ENCODE peak calls at places on chromosomes 6 and 20, in four cellular contexts. One of them, this sample, is unnamed.

GRCh38 chr6:34679552-34680255 is 16.9 kb downstream of the ILRUN start:
- DNase-seq in WTC11: no peak
- DNase-seq in mucosa of descending colon: no peak
- DNase-seq in dorsolateral prefrontal cortex: no peak
- DNase-seq in this sample: no peak

GRCh38 chr6:37141291-37142046 is 28.5 kb upstream of the PIM1 start:
- DNase-seq in WTC11: peak
- DNase-seq in mucosa of descending colon: no peak
- DNase-seq in dorsolateral prefrontal cortex: no peak
- DNase-seq in this sample: no peak

GRCh38 chr6:149210376-149210775 is 107.1 kb upstream of the TAB2 start:
- DNase-seq in WTC11: no peak
- DNase-seq in dorsolateral prefrontal cortex: no peak
- DNase-seq in mucosa of descending colon: no peak
- DNase-seq in this sample: no peak

GRCh38 chr6:32267035-32267434 is 43.2 kb upstream of the NOTCH4 start:
- DNase-seq in dorsolateral prefrontal cortex: no peak
- DNase-seq in mucosa of descending colon: no peak
- DNase-seq in WTC11: no peak
- DNase-seq in this sample: no peak

GRCh38 chr20:62043131-62043914 is 22.4 kb downstream of the TAF4 start:
- DNase-seq in WTC11: no peak
- DNase-seq in mucosa of descending colon: no peak
- DNase-seq in dorsolateral prefrontal cortex: peak
- DNase-seq in this sample: no peak

GRCh38 chr6:169726049-169726400 is 1.7 kb upstream of the PHF10 start:
- DNase-seq in WTC11: no peak
- DNase-seq in mucosa of descending colon: no peak
- DNase-seq in dorsolateral prefrontal cortex: no peak
- DNase-seq in this sample: no peak

GRCh38 chr6:140475086-140475485 is 1100.6 kb upstream of the CITED2 start:
- DNase-seq in WTC11: no peak
- DNase-seq in dorsolateral prefrontal cortex: no peak
- DNase-seq in mucosa of descending colon: no peak
- DNase-seq in this sample: no peak

GRCh38 chr6:98764378-98764911 is 69.9 kb upstream of the POU3F2 start:
- DNase-seq in dorsolateral prefrontal cortex: no peak
- DNase-seq in mucosa of descending colon: no peak
- DNase-seq in WTC11: no peak
- DNase-seq in this sample: no peak

GRCh38 chr6:41239467-41240159 is 11.5 kb downstream of the TREML4 start:
- DNase-seq in WTC11: peak
- DNase-seq in mucosa of descending colon: no peak
- DNase-seq in dorsolateral prefrontal cortex: no peak
- DNase-seq in this sample: no peak

GRCh38 chr20:34129518-34130162 is 17.6 kb upstream of the EIF2S2 start:
- DNase-seq in WTC11: peak
- DNase-seq in dorsolateral prefrontal cortex: peak
- DNase-seq in mucosa of descending colon: peak
- DNase-seq in this sample: peak

DNA sequence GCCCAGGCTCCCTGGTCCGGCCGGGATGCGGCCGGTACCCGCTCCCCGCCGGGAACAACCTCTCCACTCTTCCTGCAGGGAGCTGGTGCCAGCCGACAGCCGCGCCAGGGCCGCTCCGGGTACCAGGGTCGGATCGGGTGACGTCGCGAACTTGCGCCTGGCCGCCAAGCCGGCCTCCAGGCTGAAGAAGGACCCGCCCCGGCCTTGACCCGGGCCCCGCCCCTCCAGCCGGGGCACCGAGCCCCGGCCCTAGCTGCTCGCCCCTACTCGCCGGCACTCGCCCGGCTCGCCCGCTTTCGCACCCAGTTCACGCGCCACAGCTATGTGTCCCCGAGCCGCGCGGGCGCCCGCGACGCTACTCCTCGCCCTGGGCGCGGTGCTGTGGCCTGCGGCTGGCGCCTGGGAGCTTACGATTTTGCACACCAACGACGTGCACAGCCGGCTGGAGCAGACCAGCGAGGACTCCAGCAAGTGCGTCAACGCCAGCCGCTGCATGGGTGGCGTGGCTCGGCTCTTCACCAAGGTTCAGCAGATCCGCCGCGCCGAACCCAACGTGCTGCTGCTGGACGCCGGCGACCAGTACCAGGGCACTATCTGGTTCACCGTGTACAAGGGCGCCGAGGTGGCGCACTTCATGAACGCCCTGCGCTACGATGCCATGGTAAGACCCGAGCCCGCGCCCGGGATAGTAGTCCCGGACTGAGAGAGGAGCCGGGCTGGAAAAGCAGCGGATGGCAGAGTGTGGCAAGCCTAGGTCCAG is at the start of gene NT5E:
- DNase-seq in dorsolateral prefrontal cortex: peak
- DNase-seq in mucosa of descending colon: peak
- DNase-seq in WTC11: peak
- DNase-seq in this sample: peak
- TF ChIP-seq CTCF in dorsolateral prefrontal cortex: no peak
- TF ChIP-seq CTCF in mucosa of descending colon: no peak
- TF ChIP-seq CTCF in WTC11: no peak
- TF ChIP-seq CTCF in this sample: no peak

GRCh38 chr20:54221383-54221782 is 13.5 kb downstream of the PFDN4 start:
- DNase-seq in dorsolateral prefrontal cortex: no peak
- DNase-seq in mucosa of descending colon: no peak
- DNase-seq in WTC11: no peak
- DNase-seq in this sample: no peak

GRCh38 chr20:54219751-54220426 is 12.0 kb downstream of the PFDN4 start:
- DNase-seq in WTC11: no peak
- DNase-seq in dorsolateral prefrontal cortex: no peak
- DNase-seq in mucosa of descending colon: no peak
- DNase-seq in this sample: no peak

GRCh38 chr20:54220722-54221121 is 12.8 kb downstream of the PFDN4 start:
- DNase-seq in WTC11: no peak
- DNase-seq in dorsolateral prefrontal cortex: no peak
- DNase-seq in mucosa of descending colon: no peak
- DNase-seq in this sample: no peak

GRCh38 chr20:54217762-54218161 is 9.9 kb downstream of the PFDN4 start:
- DNase-seq in WTC11: no peak
- DNase-seq in mucosa of descending colon: no peak
- DNase-seq in dorsolateral prefrontal cortex: no peak
- DNase-seq in this sample: no peak

GRCh38 chr20:54218470-54218869 is 10.6 kb downstream of the PFDN4 start:
- DNase-seq in dorsolateral prefrontal cortex: no peak
- DNase-seq in mucosa of descending colon: no peak
- DNase-seq in WTC11: no peak
- DNase-seq in this sample: no peak
- TF ChIP-seq CTCF in dorsolateral prefrontal cortex: no peak
- TF ChIP-seq CTCF in mucosa of descending colon: no peak
- TF ChIP-seq CTCF in WTC11: no peak
- TF ChIP-seq CTCF in this sample: no peak

GRCh38 chr6:16184129-16184528 is 54.3 kb upstream of the GMPR start:
- DNase-seq in WTC11: peak
- DNase-seq in mucosa of descending colon: no peak
- DNase-seq in dorsolateral prefrontal cortex: no peak
- DNase-seq in this sample: no peak
- TF ChIP-seq CTCF in WTC11: no peak
- TF ChIP-seq CTCF in mucosa of descending colon: no peak
- TF ChIP-seq CTCF in dorsolateral prefrontal cortex: peak
- TF ChIP-seq CTCF in this sample: no peak

GRCh38 chr6:122789078-122789861 is at the start of gene SMPDL3A:
- DNase-seq in WTC11: peak
- DNase-seq in dorsolateral prefrontal cortex: peak
- DNase-seq in mucosa of descending colon: peak
- DNase-seq in this sample: peak
- TF ChIP-seq CTCF in WTC11: no peak
- TF ChIP-seq CTCF in dorsolateral prefrontal cortex: peak
- TF ChIP-seq CTCF in mucosa of descending colon: peak
- TF ChIP-seq CTCF in this sample: peak

DNA sequence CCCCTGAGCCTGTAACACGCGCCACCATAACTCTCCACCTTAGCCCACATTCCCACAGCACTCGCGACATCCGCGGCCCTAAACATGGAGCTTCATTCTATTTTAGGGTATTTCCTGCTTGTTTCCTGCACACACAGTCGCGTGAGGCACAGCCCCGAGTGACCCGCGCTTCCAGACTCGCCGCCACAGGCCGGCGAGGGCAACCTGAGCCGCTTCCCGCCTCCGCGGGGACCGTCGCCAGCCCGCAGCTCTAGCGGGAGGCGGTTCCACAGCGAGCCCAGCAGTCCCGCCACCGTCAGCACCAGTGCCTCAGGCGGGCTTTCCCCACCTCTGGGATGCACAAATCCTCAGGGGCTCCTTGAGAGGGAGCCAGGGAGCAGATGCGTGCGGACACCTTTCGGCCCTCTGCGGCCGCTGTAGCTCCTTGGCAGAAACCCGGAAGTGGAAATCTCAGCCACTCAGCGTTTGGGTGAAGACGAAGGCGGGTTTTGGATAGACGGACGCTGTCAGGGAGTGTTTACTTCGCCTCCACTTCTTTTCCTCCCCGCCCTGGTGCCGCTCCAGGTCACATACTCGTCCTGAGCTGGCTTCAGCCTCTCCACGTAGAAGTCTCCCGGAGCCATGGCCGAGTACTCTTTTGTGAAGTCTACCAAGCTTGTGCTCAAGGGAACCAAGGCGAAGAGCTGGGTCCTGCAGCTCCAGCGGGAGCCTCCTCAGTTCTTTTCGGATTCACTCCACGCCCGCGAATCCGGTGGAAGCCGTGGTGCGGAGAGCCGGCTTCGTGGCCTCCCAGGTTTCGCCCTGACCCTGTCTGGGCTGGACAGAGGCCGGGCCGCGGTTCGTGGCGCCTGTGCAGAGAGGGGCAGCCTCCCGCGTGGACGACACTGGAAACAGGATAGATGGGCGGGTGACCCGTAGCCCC is 2177.4 kb upstream of the DEFB115 start:
- DNase-seq in WTC11: no peak
- DNase-seq in mucosa of descending colon: peak
- DNase-seq in dorsolateral prefrontal cortex: no peak
- DNase-seq in this sample: no peak
- TF ChIP-seq CTCF in WTC11: no peak
- TF ChIP-seq CTCF in mucosa of descending colon: no peak
- TF ChIP-seq CTCF in dorsolateral prefrontal cortex: no peak
- TF ChIP-seq CTCF in this sample: no peak

DNA sequence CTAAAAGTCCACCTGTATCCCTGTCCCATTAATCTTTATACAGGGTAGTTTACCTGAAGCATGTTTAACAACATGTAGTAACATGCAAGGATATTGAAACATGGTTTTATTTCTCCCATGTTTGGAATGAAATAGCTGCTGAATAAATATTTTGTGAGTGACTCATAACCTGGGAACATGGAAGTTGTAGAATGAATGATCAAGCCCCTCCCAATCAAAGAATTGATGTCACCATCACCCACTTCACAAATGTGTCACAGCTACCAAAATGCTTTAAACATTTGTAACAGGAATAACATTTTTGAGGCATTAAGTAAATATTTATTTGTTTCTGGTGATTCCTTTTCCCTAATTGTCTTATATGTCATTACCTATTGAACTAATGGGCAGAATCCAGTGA is 58.9 kb upstream of the TNFAIP3 start:
- DNase-seq in WTC11: no peak
- DNase-seq in dorsolateral prefrontal cortex: no peak
- DNase-seq in mucosa of descending colon: no peak
- DNase-seq in this sample: no peak
- TF ChIP-seq CTCF in WTC11: no peak
- TF ChIP-seq CTCF in dorsolateral prefrontal cortex: no peak
- TF ChIP-seq CTCF in mucosa of descending colon: no peak
- TF ChIP-seq CTCF in this sample: no peak

DNA sequence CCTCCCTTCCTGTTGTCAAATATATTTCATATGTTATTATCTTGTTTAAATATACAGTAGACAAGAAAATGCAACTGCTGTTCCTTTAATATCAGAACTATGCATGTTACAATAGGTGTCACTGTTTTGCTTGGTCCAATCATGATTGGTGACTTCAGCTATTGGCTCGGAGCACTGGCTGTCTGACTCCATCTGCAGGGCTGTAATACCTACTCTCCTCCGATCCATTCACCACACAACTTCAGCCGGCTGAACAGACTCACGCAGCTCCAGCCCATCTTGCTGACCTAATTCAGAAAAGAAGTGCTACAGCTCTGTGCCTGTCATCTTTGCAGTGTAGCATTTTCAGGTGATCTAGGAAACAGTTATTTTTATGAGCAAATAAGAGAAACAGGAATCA is at the start of gene BTBD3:
- DNase-seq in WTC11: no peak
- DNase-seq in mucosa of descending colon: peak
- DNase-seq in dorsolateral prefrontal cortex: peak
- DNase-seq in this sample: no peak
- TF ChIP-seq CTCF in WTC11: no peak
- TF ChIP-seq CTCF in mucosa of descending colon: no peak
- TF ChIP-seq CTCF in dorsolateral prefrontal cortex: no peak
- TF ChIP-seq CTCF in this sample: no peak

GRCh38 chr20:39547546-39548410 is 585.6 kb downstream of the DHX35 start:
- DNase-seq in mucosa of descending colon: no peak
- DNase-seq in WTC11: no peak
- DNase-seq in dorsolateral prefrontal cortex: no peak
- DNase-seq in this sample: no peak
- TF ChIP-seq CTCF in mucosa of descending colon: no peak
- TF ChIP-seq CTCF in WTC11: no peak
- TF ChIP-seq CTCF in dorsolateral prefrontal cortex: no peak
- TF ChIP-seq CTCF in this sample: peak

This sample was measured in neural crest cell.